ENCODE peak calls at places on chromosomes 5 and 9, in nine cellular contexts. W, P, O, H, B, J, Z, S and U are unnamed samples.
A peak's percentile ranks its signal among the peaks of the same experiment; 100 is the strongest.

GRCh38 chr5:157269763-157270272 is 3.9 kb downstream of the CYFIP2 start:
- DNase-seq in W (no peak), P (no peak), O (no peak), H (no peak), B (no peak), J (no peak), Z (no peak), S (no peak), U (no peak)

GRCh38 chr9:116700279-116700678 is 13.2 kb downstream of the TRIM32 start:
- DNase-seq in W (no peak), P (no peak), O (no peak), H (no peak), B (no peak), J (no peak), Z (no peak), S (no peak), U (no peak)

GRCh38 chr9:87285183-87285582 is 212.5 kb upstream of the DAPK1 start:
- DNase-seq in W (no peak), P (no peak), O (no peak), H (no peak), B (peak; percentile 28), J (peak; percentile 50), Z (peak; percentile 25), S (no peak), U (no peak)

GRCh38 chr5:80761176-80761575 is 106.4 kb upstream of the DHFR start:
- DNase-seq in W (peak; percentile 85), P (no peak), O (no peak), H (no peak), B (no peak), J (no peak), Z (no peak), S (no peak), U (peak; percentile 28)

GRCh38 chr5:123155511-123155923 is 66.5 kb downstream of the PRDM6 start:
- DNase-seq in W (no peak), P (no peak), O (no peak), H (no peak), B (peak; percentile 40), J (no peak), Z (no peak), S (no peak), U (no peak)

GRCh38 chr5:147093138-147093537 is 141.7 kb upstream of the STK32A start:
- DNase-seq in W (no peak), P (no peak), O (no peak), H (no peak), B (peak; percentile 43), J (no peak), Z (no peak), S (no peak), U (no peak)

GRCh38 chr9:100595391-100596199 is 17.7 kb downstream of the CAVIN4 start:
- DNase-seq in W (no peak), P (no peak), O (peak; percentile 61), H (no peak), B (peak; percentile 72), J (no peak), Z (peak; percentile 55), S (no peak), U (peak; percentile 60)

GRCh38 chr5:24712047-24712446 is 67.3 kb upstream of the CDH10 start:
- DNase-seq in W (no peak), P (no peak), O (no peak), H (no peak), B (no peak), J (no peak), Z (no peak), S (no peak), U (no peak)

GRCh38 chr9:135294826-135295225 is 184.8 kb upstream of the PPP1R26 start:
- DNase-seq in W (peak; percentile 31), P (no peak), O (peak; percentile 35), H (no peak), B (no peak), J (no peak), Z (no peak), S (no peak), U (no peak)

GRCh38 chr9:106752581-106752980 is 110.4 kb upstream of the ZNF462 start:
- DNase-seq in W (no peak), P (no peak), O (no peak), H (no peak), B (peak; percentile 82), J (no peak), Z (no peak), S (no peak), U (no peak)

GRCh38 chr5:31996909-31997308 is 177.2 kb downstream of the GOLPH3 start:
- DNase-seq in W (no peak), P (no peak), O (no peak), H (no peak), B (no peak), J (no peak), Z (no peak), S (no peak), U (no peak)

GRCh38 chr5:76689321-76690026 is 26.5 kb upstream of the F2R start:
- DNase-seq in W (no peak), P (no peak), O (no peak), H (no peak), B (peak; percentile 90), J (no peak), Z (no peak), S (no peak), U (no peak)

DNA sequence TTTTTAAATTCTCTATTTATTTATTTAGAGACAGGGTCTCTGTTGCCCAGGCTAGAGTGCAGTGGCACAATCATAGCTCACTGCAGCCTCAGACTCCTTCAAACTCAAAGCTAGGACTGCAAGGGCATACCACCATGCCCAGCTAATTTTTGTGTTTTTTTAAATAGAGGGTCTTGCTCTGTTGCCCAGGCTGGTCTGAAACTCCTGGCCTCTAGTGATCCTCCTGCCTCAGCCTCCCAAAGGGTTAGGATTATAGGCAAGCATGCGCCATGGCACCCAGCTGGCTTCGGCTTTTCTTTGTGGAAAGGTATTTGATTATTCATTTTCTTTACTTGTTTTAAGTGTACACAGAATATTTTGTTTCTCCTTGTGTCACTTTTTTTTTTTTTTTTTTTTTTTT is 5.2 kb downstream of the ZNF346 start:
- DNase-seq in W (no peak), P (no peak), O (no peak), H (no peak), B (no peak), J (no peak), Z (no peak), S (no peak), U (no peak)
- H3K9me3 ChIP-seq in W (no peaks in the 10 kb centered on the region), P (no peaks in the 10 kb centered on the region), O (no peaks in the 10 kb centered on the region), H (no peaks in the 10 kb centered on the region), B (no peaks in the 10 kb centered on the region), J (no peaks in the 10 kb centered on the region), Z (no peaks in the 10 kb centered on the region), S (no peaks in the 10 kb centered on the region), U (no peaks in the 10 kb centered on the region)

DNA sequence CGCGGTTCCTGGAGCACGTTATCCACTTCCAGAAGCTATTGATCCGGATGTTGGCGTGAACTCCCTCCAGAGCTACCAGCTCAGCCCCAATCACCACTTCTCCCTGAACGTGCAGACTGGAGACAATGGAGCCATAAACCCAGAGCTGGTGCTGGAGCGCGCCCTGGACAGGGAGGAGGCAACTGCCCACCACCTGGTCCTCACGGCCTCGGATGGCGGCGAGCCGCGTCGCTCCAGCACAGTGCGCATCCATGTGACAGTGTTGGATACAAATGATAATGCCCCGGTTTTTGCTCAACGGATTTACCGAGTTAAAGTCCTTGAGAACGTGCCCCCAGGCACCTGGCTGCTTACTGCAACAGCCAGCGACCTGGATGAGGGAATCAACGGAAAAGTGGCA is 809 bp downstream of the PCDHGA9 start:
- DNase-seq in W (no peak), P (no peak), O (no peak), H (no peak), B (no peak), J (no peak), Z (no peak), S (no peak), U (no peak)
- H3K9me3 ChIP-seq in W (peaks cover 29% of the 10 kb centered on the region), P (no peaks in the 10 kb centered on the region), O (peaks cover 4% of the 10 kb centered on the region), H (peaks cover 25% of the 10 kb centered on the region), B (peaks cover 54% of the 10 kb centered on the region), J (peaks cover 10% of the 10 kb centered on the region), Z (no peaks in the 10 kb centered on the region), S (peaks cover 94% of the 10 kb centered on the region), U (no peaks in the 10 kb centered on the region)

GRCh38 chr5:178377583-178378270 is 145.1 kb upstream of the PHYKPL start:
- DNase-seq in W (no peak), P (no peak), O (no peak), H (no peak), B (no peak), J (no peak), Z (no peak), S (no peak), U (no peak)
- H3K9me3 ChIP-seq in W (no peaks in the 10 kb centered on the region), P (no peaks in the 10 kb centered on the region), O (no peaks in the 10 kb centered on the region), H (no peaks in the 10 kb centered on the region), B (no peaks in the 10 kb centered on the region), J (no peaks in the 10 kb centered on the region), Z (no peaks in the 10 kb centered on the region), S (no peaks in the 10 kb centered on the region), U (no peaks in the 10 kb centered on the region)

GRCh38 chr5:3202570-3202969 is 393.1 kb upstream of the IRX1 start:
- DNase-seq in W (no peak), P (no peak), O (no peak), H (no peak), B (no peak), J (no peak), Z (no peak), S (no peak), U (no peak)
- H3K9me3 ChIP-seq in W (no peaks in the 10 kb centered on the region), P (no peaks in the 10 kb centered on the region), O (no peaks in the 10 kb centered on the region), H (no peaks in the 10 kb centered on the region), B (peaks cover 3% of the 10 kb centered on the region), J (no peaks in the 10 kb centered on the region), Z (no peaks in the 10 kb centered on the region), S (no peaks in the 10 kb centered on the region), U (no peaks in the 10 kb centered on the region)